ENCODE peak calls at places on chromosomes 5 and 9, in four cellular contexts. P is lower lobe of right lung, D is HL-60, T is left lung. N is an unnamed sample.

GRCh38 chr5:169009171-169009570 is 291.8 kb downstream of the SLIT3 start:
- DNase-seq in P (no peak), D (no peak), T (no peak), N (no peak)

GRCh38 chr5:32499261-32499660 is 54.7 kb upstream of the ZFR start:
- DNase-seq in P (no peak), D (no peak), T (no peak), N (no peak)

GRCh38 chr9:129918296-129918950 is 83.2 kb downstream of the USP20 start:
- DNase-seq in P (no peak), D (no peak), T (no peak), N (no peak)

GRCh38 chr5:9174446-9174845 is 371.4 kb downstream of the SEMA5A start:
- DNase-seq in P (no peak), D (no peak), T (no peak), N (no peak)

GRCh38 chr5:50441479-50441815 is 359 bp upstream of the EMB start:
- DNase-seq in P (no peak), D (no peak), T (no peak), N (no peak)

GRCh38 chr9:101791938-101792337 is 53.5 kb upstream of the GRIN3A start:
- DNase-seq in P (no peak), D (peak; percentile 37), T (no peak), N (no peak)

GRCh38 chr5:74380193-74380592 is 260.3 kb downstream of the ENC1 start:
- DNase-seq in P (no peak), D (no peak), T (no peak), N (no peak)

GRCh38 chr5:128036961-128037360 is 46.6 kb upstream of the SLC12A2 start:
- DNase-seq in P (no peak), D (no peak), T (no peak), N (no peak)

GRCh38 chr9:83231039-83231438 is 168.1 kb upstream of the RASEF start:
- DNase-seq in P (no peak), D (peak; percentile 56), T (no peak), N (no peak)

GRCh38 chr5:140321796-140322195 is 18.9 kb upstream of the PFDN1 start:
- DNase-seq in P (peak; percentile 83), D (peak; percentile 90), T (peak; percentile 87), N (peak; percentile 32)

GRCh38 chr5:116361171-116361967 is 213.3 kb downstream of the SEMA6A start:
- DNase-seq in P (peak; percentile 51), D (no peak), T (no peak), N (no peak)

GRCh38 chr9:5698810-5699556 is 70.1 kb downstream of the RIC1 start:
- DNase-seq in P (no peak), D (no peak), T (no peak), N (no peak)

GRCh38 chr5:38381361-38381760 is 123.0 kb downstream of the EGFLAM start:
- DNase-seq in P (no peak), D (no peak), T (no peak), N (no peak)

GRCh38 chr9:29691758-29692407 is 2118.6 kb upstream of the C9orf72 start:
- DNase-seq in P (no peak), D (peak; percentile 9), T (no peak), N (no peak)

GRCh38 chr9:120291050-120291449 is 288.9 kb downstream of the CDK5RAP2 start:
- DNase-seq in P (no peak), D (no peak), T (no peak), N (no peak)

GRCh38 chr5:112346411-112347044 is 72.5 kb downstream of the EPB41L4A start:
- DNase-seq in P (no peak), D (no peak), T (no peak), N (no peak)

GRCh38 chr5:43041669-43042175 is 1.6 kb upstream of the ANXA2R start:
- DNase-seq in P (peak; percentile 79), D (peak; percentile 69), T (peak; percentile 69), N (no peak)

GRCh38 chr5:29162297-29162696 is 2031.2 kb upstream of the CDH6 start:
- DNase-seq in P (no peak), D (no peak), T (no peak), N (no peak)

GRCh38 chr5:134426362-134426761 is 14.7 kb upstream of the CDKN2AIPNL start:
- DNase-seq in P (no peak), D (no peak), T (no peak), N (no peak)

GRCh38 chr9:75063556-75064305 is 24.2 kb downstream of the NMRK1 start:
- DNase-seq in P (no peak), D (no peak), T (no peak), N (no peak)

GRCh38 chr9:4614627-4615026 is 47.5 kb upstream of the PLPP6 start:
- DNase-seq in P (no peak), D (no peak), T (no peak), N (no peak)

GRCh38 chr9:77512876-77513275 is 135.2 kb downstream of the GNA14 start:
- DNase-seq in P (no peak), D (no peak), T (no peak), N (no peak)

GRCh38 chr5:134249469-134250379 is 23.9 kb upstream of the PPP2CA start:
- DNase-seq in P (peak; percentile 63), D (peak; percentile 74), T (peak; percentile 62), N (no peak)

GRCh38 chr9:112505083-112505482 is 18.5 kb downstream of the KIAA1958 start:
- DNase-seq in P (no peak), D (no peak), T (no peak), N (no peak)

GRCh38 chr5:80033513-80033912 is 1.6 kb upstream of the THBS4 start:
- DNase-seq in P (no peak), D (no peak), T (no peak), N (no peak)

GRCh38 chr9:26754494-26755188 is 138.0 kb downstream of the CAAP1 start:
- DNase-seq in P (no peak), D (no peak), T (no peak), N (no peak)

GRCh38 chr5:2752059-2752874 is 790 bp upstream of the IRX2 start:
- DNase-seq in P (peak; percentile 86), D (no peak), T (no peak), N (peak; percentile 48)

GRCh38 chr5:86880785-86881492 is 263.2 kb downstream of the COX7C start:
- DNase-seq in P (no peak), D (peak; percentile 34), T (peak; percentile 34), N (no peak)

GRCh38 chr9:27194401-27195091 is 85.5 kb downstream of the TEK start:
- DNase-seq in P (no peak), D (no peak), T (no peak), N (no peak)

GRCh38 chr5:15571081-15571480 is 71.1 kb downstream of the FBXL7 start:
- DNase-seq in P (no peak), D (no peak), T (no peak), N (no peak)

GRCh38 chr5:39058178-39058577 is 16.0 kb downstream of the RICTOR start:
- DNase-seq in P (no peak), D (no peak), T (no peak), N (no peak)

GRCh38 chr5:160496334-160496733 is 74.7 kb downstream of the PTTG1 start:
- DNase-seq in P (no peak), D (no peak), T (no peak), N (no peak)
- H3K27ac ChIP-seq in P (no peak overlapping the region), D (no peak overlapping the region), T (no peak overlapping the region), N (no peak overlapping the region)

DNA sequence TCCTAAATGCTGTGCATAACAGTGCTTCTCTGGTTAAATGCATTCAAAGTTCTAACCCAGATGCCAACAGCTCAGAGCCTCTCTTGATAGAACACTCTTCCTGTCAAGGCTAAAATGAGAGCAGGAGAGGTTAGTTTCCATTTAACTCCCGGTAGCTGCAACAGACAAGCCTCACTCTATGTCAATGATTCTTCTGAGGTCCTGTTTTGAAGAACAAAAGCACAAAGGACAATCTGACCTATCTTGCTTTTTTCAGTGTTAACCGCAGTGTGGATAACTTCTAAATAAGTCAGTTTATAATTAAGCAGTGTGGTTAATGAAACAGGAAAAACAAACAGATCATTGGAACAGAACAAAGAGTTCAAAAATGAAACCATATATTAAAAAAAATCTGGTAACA is 80.7 kb downstream of the ANKRD55 start:
- DNase-seq in P (no peak), D (no peak), T (no peak), N (no peak)
- H3K4me3 ChIP-seq in P (no peak overlapping the region), D (no peak overlapping the region), T (no peak overlapping the region), N (no peak overlapping the region)

GRCh38 chr5:78404682-78405293 is 44.4 kb downstream of the SCAMP1 start:
- DNase-seq in P (no peak), D (no peak), T (no peak), N (no peak)

GRCh38 chr5:78407458-78407857 is 47.0 kb downstream of the SCAMP1 start:
- DNase-seq in P (no peak), D (no peak), T (no peak), N (no peak)

GRCh38 chr5:78411596-78411995 is 51.2 kb downstream of the SCAMP1 start:
- DNase-seq in P (no peak), D (no peak), T (no peak), N (no peak)

DNA sequence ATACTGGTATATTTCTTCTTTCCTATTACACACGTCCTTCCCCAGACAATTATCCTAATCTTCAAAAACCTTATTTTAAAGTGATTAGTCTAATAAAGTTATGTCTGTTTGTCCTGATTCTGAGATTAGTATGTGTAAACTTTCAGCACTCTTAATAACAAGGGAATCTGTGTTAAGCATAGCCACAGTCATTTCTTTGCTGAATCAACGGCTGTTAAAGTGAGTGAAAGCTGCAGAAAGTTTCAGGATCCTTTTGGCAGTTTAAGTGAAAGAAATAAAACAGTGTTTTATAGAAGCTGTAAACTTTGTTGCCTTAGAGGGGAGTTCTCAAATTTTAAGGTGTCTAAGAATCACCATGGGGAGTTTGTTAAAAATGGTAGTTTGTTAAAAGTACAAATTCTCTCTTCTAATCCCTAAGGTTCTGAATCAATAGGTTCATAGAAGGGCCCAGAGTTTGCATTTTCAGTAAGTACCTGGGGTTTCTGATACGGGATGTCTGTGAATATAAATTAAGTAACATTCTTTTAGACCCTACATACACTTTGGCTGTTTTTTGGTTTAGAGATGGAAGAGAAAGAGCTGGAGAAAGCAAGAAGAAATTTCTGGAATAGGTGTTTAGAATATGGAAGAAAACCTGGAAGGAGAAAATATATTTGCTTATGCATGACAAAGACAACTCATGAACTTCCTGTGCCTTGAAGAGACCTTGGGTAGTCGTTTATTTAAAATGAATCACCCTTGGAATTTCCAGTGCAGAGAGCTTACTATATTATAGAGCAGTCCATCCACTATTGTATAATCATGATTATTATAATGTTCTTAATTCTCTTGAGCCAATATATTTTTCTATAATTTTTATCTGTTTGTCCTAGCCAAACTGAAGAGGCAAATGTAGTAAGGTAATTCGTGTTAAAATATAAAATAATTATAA is 45.7 kb downstream of the SCAMP1 start:
- DNase-seq in P (no peak), D (no peak), T (no peak), N (no peak)
- H3K27ac ChIP-seq in P (no peak overlapping the region), D (no peak overlapping the region), T (no peak overlapping the region), N (no peak overlapping the region)

GRCh38 chr9:108837530-108837929 is 18.3 kb downstream of the ACTL7B start:
- DNase-seq in P (no peak), D (no peak), T (no peak), N (no peak)

GRCh38 chr9:108844391-108844790 is 11.4 kb downstream of the ACTL7B start:
- DNase-seq in P (no peak), D (no peak), T (no peak), N (no peak)

GRCh38 chr9:108844856-108845255 is 10.9 kb downstream of the ACTL7B start:
- DNase-seq in P (no peak), D (no peak), T (no peak), N (no peak)

GRCh38 chr9:108838017-108838416 is 17.8 kb downstream of the ACTL7B start:
- DNase-seq in P (no peak), D (no peak), T (no peak), N (no peak)

GRCh38 chr9:108842610-108843295 is 13.0 kb downstream of the ACTL7B start:
- DNase-seq in P (no peak), D (no peak), T (no peak), N (no peak)
- H3K4me3 ChIP-seq in P (no peak overlapping the region), D (no peak overlapping the region), T (no peak overlapping the region), N (no peak overlapping the region)